ENCODE peak calls at places on chromosomes 5 and 9, in nine cellular contexts. One of them, this sample, is unnamed.

GRCh38 chr9:133540336-133541025 is 6.0 kb downstream of the ADAMTSL2 start:
- DNase-seq in bronchial epithelial cell: no peak
- DNase-seq in activated CD4-positive, alpha-beta T cell treated with anti-CD3 and anti-CD28 coated beads, Interleukin-2, amount 50 U/mL, for 24 hours: no peak
- DNase-seq in GM19239: no peak
- DNase-seq in dorsolateral prefrontal cortex: no peak
- DNase-seq in activated naive CD4-positive, alpha-beta T cell treated with anti-CD3 and anti-CD28 coated beads for 36 hours: no peak
- DNase-seq in choroid plexus epithelial cell: no peak
- DNase-seq in left colon: no peak
- DNase-seq in amniotic epithelial cell: no peak
- DNase-seq in this sample: no peak

GRCh38 chr5:134245101-134245604 is 19.3 kb upstream of the PPP2CA start:
- DNase-seq in GM19239: no peak
- DNase-seq in left colon: no peak
- DNase-seq in choroid plexus epithelial cell: peak; percentile 85
- DNase-seq in dorsolateral prefrontal cortex: peak; percentile 47
- DNase-seq in amniotic epithelial cell: peak; percentile 92
- DNase-seq in activated naive CD4-positive, alpha-beta T cell treated with anti-CD3 and anti-CD28 coated beads for 36 hours: no peak
- DNase-seq in bronchial epithelial cell: peak; percentile 94
- DNase-seq in activated CD4-positive, alpha-beta T cell treated with anti-CD3 and anti-CD28 coated beads, Interleukin-2, amount 50 U/mL, for 24 hours: no peak
- DNase-seq in this sample: no peak

GRCh38 chr9:28938981-28939380 is 1365.7 kb upstream of the C9orf72 start:
- DNase-seq in choroid plexus epithelial cell: no peak
- DNase-seq in amniotic epithelial cell: no peak
- DNase-seq in bronchial epithelial cell: no peak
- DNase-seq in activated CD4-positive, alpha-beta T cell treated with anti-CD3 and anti-CD28 coated beads, Interleukin-2, amount 50 U/mL, for 24 hours: no peak
- DNase-seq in left colon: no peak
- DNase-seq in activated naive CD4-positive, alpha-beta T cell treated with anti-CD3 and anti-CD28 coated beads for 36 hours: no peak
- DNase-seq in GM19239: no peak
- DNase-seq in dorsolateral prefrontal cortex: no peak
- DNase-seq in this sample: no peak

GRCh38 chr9:135530146-135530545 is 8.9 kb downstream of the LCN1 start:
- DNase-seq in choroid plexus epithelial cell: no peak
- DNase-seq in bronchial epithelial cell: no peak
- DNase-seq in left colon: no peak
- DNase-seq in activated CD4-positive, alpha-beta T cell treated with anti-CD3 and anti-CD28 coated beads, Interleukin-2, amount 50 U/mL, for 24 hours: no peak
- DNase-seq in dorsolateral prefrontal cortex: peak; percentile 9
- DNase-seq in GM19239: no peak
- DNase-seq in activated naive CD4-positive, alpha-beta T cell treated with anti-CD3 and anti-CD28 coated beads for 36 hours: no peak
- DNase-seq in amniotic epithelial cell: no peak
- DNase-seq in this sample: no peak

GRCh38 chr9:12719431-12719830 is 26.2 kb downstream of the TYRP1 start:
- DNase-seq in dorsolateral prefrontal cortex: no peak
- DNase-seq in activated CD4-positive, alpha-beta T cell treated with anti-CD3 and anti-CD28 coated beads, Interleukin-2, amount 50 U/mL, for 24 hours: no peak
- DNase-seq in GM19239: no peak
- DNase-seq in amniotic epithelial cell: peak; percentile 64
- DNase-seq in bronchial epithelial cell: peak; percentile 62
- DNase-seq in left colon: no peak
- DNase-seq in activated naive CD4-positive, alpha-beta T cell treated with anti-CD3 and anti-CD28 coated beads for 36 hours: no peak
- DNase-seq in choroid plexus epithelial cell: peak; percentile 73
- DNase-seq in this sample: no peak

GRCh38 chr9:13865869-13866268 is 448.1 kb downstream of the NFIB start:
- DNase-seq in left colon: no peak
- DNase-seq in activated naive CD4-positive, alpha-beta T cell treated with anti-CD3 and anti-CD28 coated beads for 36 hours: no peak
- DNase-seq in choroid plexus epithelial cell: peak; percentile 27
- DNase-seq in amniotic epithelial cell: peak; percentile 45
- DNase-seq in activated CD4-positive, alpha-beta T cell treated with anti-CD3 and anti-CD28 coated beads, Interleukin-2, amount 50 U/mL, for 24 hours: no peak
- DNase-seq in GM19239: no peak
- DNase-seq in bronchial epithelial cell: peak; percentile 79
- DNase-seq in dorsolateral prefrontal cortex: no peak
- DNase-seq in this sample: no peak

GRCh38 chr5:74938250-74938649 is 72.1 kb upstream of the FAM169A start:
- DNase-seq in bronchial epithelial cell: no peak
- DNase-seq in dorsolateral prefrontal cortex: no peak
- DNase-seq in choroid plexus epithelial cell: peak; percentile 46
- DNase-seq in activated CD4-positive, alpha-beta T cell treated with anti-CD3 and anti-CD28 coated beads, Interleukin-2, amount 50 U/mL, for 24 hours: no peak
- DNase-seq in amniotic epithelial cell: peak; percentile 74
- DNase-seq in left colon: no peak
- DNase-seq in GM19239: no peak
- DNase-seq in activated naive CD4-positive, alpha-beta T cell treated with anti-CD3 and anti-CD28 coated beads for 36 hours: no peak
- DNase-seq in this sample: no peak

GRCh38 chr5:176866913-176867312 is 32.2 kb downstream of the HK3 start:
- DNase-seq in left colon: no peak
- DNase-seq in GM19239: no peak
- DNase-seq in bronchial epithelial cell: no peak
- DNase-seq in dorsolateral prefrontal cortex: no peak
- DNase-seq in choroid plexus epithelial cell: no peak
- DNase-seq in activated CD4-positive, alpha-beta T cell treated with anti-CD3 and anti-CD28 coated beads, Interleukin-2, amount 50 U/mL, for 24 hours: no peak
- DNase-seq in amniotic epithelial cell: no peak
- DNase-seq in activated naive CD4-positive, alpha-beta T cell treated with anti-CD3 and anti-CD28 coated beads for 36 hours: no peak
- DNase-seq in this sample: no peak

GRCh38 chr5:141186897-141187512 is at the start of gene PCDHB9:
- DNase-seq in choroid plexus epithelial cell: peak; percentile 11
- DNase-seq in activated naive CD4-positive, alpha-beta T cell treated with anti-CD3 and anti-CD28 coated beads for 36 hours: peak; percentile 60
- DNase-seq in GM19239: no peak
- DNase-seq in amniotic epithelial cell: no peak
- DNase-seq in activated CD4-positive, alpha-beta T cell treated with anti-CD3 and anti-CD28 coated beads, Interleukin-2, amount 50 U/mL, for 24 hours: no peak
- DNase-seq in left colon: no peak
- DNase-seq in dorsolateral prefrontal cortex: no peak
- DNase-seq in bronchial epithelial cell: no peak
- DNase-seq in this sample: peak; percentile 6

GRCh38 chr5:15515229-15515628 is 15.2 kb downstream of the FBXL7 start:
- DNase-seq in bronchial epithelial cell: no peak
- DNase-seq in amniotic epithelial cell: no peak
- DNase-seq in left colon: no peak
- DNase-seq in activated CD4-positive, alpha-beta T cell treated with anti-CD3 and anti-CD28 coated beads, Interleukin-2, amount 50 U/mL, for 24 hours: no peak
- DNase-seq in dorsolateral prefrontal cortex: no peak
- DNase-seq in choroid plexus epithelial cell: peak; percentile 56
- DNase-seq in activated naive CD4-positive, alpha-beta T cell treated with anti-CD3 and anti-CD28 coated beads for 36 hours: no peak
- DNase-seq in GM19239: no peak
- DNase-seq in this sample: no peak

GRCh38 chr5:65027149-65027548 is 258.4 kb downstream of the CWC27 start:
- DNase-seq in activated CD4-positive, alpha-beta T cell treated with anti-CD3 and anti-CD28 coated beads, Interleukin-2, amount 50 U/mL, for 24 hours: no peak
- DNase-seq in choroid plexus epithelial cell: no peak
- DNase-seq in left colon: no peak
- DNase-seq in bronchial epithelial cell: no peak
- DNase-seq in dorsolateral prefrontal cortex: no peak
- DNase-seq in activated naive CD4-positive, alpha-beta T cell treated with anti-CD3 and anti-CD28 coated beads for 36 hours: peak; percentile 31
- DNase-seq in GM19239: no peak
- DNase-seq in amniotic epithelial cell: no peak
- DNase-seq in this sample: no peak

GRCh38 chr5:67163231-67163756 is 33.3 kb downstream of the CD180 start:
- DNase-seq in bronchial epithelial cell: no peak
- DNase-seq in activated CD4-positive, alpha-beta T cell treated with anti-CD3 and anti-CD28 coated beads, Interleukin-2, amount 50 U/mL, for 24 hours: no peak
- DNase-seq in dorsolateral prefrontal cortex: no peak
- DNase-seq in amniotic epithelial cell: no peak
- DNase-seq in choroid plexus epithelial cell: no peak
- DNase-seq in GM19239: no peak
- DNase-seq in left colon: no peak
- DNase-seq in activated naive CD4-positive, alpha-beta T cell treated with anti-CD3 and anti-CD28 coated beads for 36 hours: no peak
- DNase-seq in this sample: no peak

GRCh38 chr5:74322944-74323343 is 317.6 kb downstream of the ENC1 start:
- DNase-seq in activated naive CD4-positive, alpha-beta T cell treated with anti-CD3 and anti-CD28 coated beads for 36 hours: no peak
- DNase-seq in amniotic epithelial cell: no peak
- DNase-seq in activated CD4-positive, alpha-beta T cell treated with anti-CD3 and anti-CD28 coated beads, Interleukin-2, amount 50 U/mL, for 24 hours: no peak
- DNase-seq in bronchial epithelial cell: no peak
- DNase-seq in left colon: no peak
- DNase-seq in GM19239: no peak
- DNase-seq in choroid plexus epithelial cell: no peak
- DNase-seq in dorsolateral prefrontal cortex: no peak
- DNase-seq in this sample: no peak

GRCh38 chr5:98772415-98773213 is 849 bp upstream of the RGMB start:
- DNase-seq in GM19239: no peak
- DNase-seq in activated CD4-positive, alpha-beta T cell treated with anti-CD3 and anti-CD28 coated beads, Interleukin-2, amount 50 U/mL, for 24 hours: no peak
- DNase-seq in amniotic epithelial cell: peak; percentile 76
- DNase-seq in choroid plexus epithelial cell: peak; percentile 85
- DNase-seq in activated naive CD4-positive, alpha-beta T cell treated with anti-CD3 and anti-CD28 coated beads for 36 hours: peak; percentile 68
- DNase-seq in bronchial epithelial cell: peak; percentile 86
- DNase-seq in dorsolateral prefrontal cortex: peak; percentile 71
- DNase-seq in left colon: peak; percentile 92
- DNase-seq in this sample: peak; percentile 84

GRCh38 chr9:99411479-99412100 is 189.5 kb downstream of the SEC61B start:
- DNase-seq in dorsolateral prefrontal cortex: no peak
- DNase-seq in GM19239: no peak
- DNase-seq in choroid plexus epithelial cell: no peak
- DNase-seq in activated naive CD4-positive, alpha-beta T cell treated with anti-CD3 and anti-CD28 coated beads for 36 hours: no peak
- DNase-seq in activated CD4-positive, alpha-beta T cell treated with anti-CD3 and anti-CD28 coated beads, Interleukin-2, amount 50 U/mL, for 24 hours: no peak
- DNase-seq in left colon: no peak
- DNase-seq in amniotic epithelial cell: peak; percentile 13
- DNase-seq in bronchial epithelial cell: no peak
- DNase-seq in this sample: no peak

GRCh38 chr5:91361790-91362189 is 21.3 kb downstream of the ARRDC3 start:
- DNase-seq in choroid plexus epithelial cell: no peak
- DNase-seq in bronchial epithelial cell: no peak
- DNase-seq in GM19239: no peak
- DNase-seq in left colon: no peak
- DNase-seq in activated naive CD4-positive, alpha-beta T cell treated with anti-CD3 and anti-CD28 coated beads for 36 hours: no peak
- DNase-seq in amniotic epithelial cell: no peak
- DNase-seq in activated CD4-positive, alpha-beta T cell treated with anti-CD3 and anti-CD28 coated beads, Interleukin-2, amount 50 U/mL, for 24 hours: no peak
- DNase-seq in dorsolateral prefrontal cortex: no peak
- DNase-seq in this sample: no peak

GRCh38 chr9:122005597-122005996 is 87.5 kb downstream of the TTLL11 start:
- DNase-seq in left colon: no peak
- DNase-seq in amniotic epithelial cell: no peak
- DNase-seq in activated CD4-positive, alpha-beta T cell treated with anti-CD3 and anti-CD28 coated beads, Interleukin-2, amount 50 U/mL, for 24 hours: no peak
- DNase-seq in choroid plexus epithelial cell: peak; percentile 45
- DNase-seq in dorsolateral prefrontal cortex: no peak
- DNase-seq in GM19239: no peak
- DNase-seq in activated naive CD4-positive, alpha-beta T cell treated with anti-CD3 and anti-CD28 coated beads for 36 hours: no peak
- DNase-seq in bronchial epithelial cell: peak; percentile 57
- DNase-seq in this sample: no peak

GRCh38 chr5:38922199-38922598 is 76.4 kb downstream of the OSMR start:
- DNase-seq in activated naive CD4-positive, alpha-beta T cell treated with anti-CD3 and anti-CD28 coated beads for 36 hours: peak; percentile 68
- DNase-seq in left colon: no peak
- DNase-seq in choroid plexus epithelial cell: peak; percentile 79
- DNase-seq in amniotic epithelial cell: peak; percentile 50
- DNase-seq in dorsolateral prefrontal cortex: peak; percentile 60
- DNase-seq in bronchial epithelial cell: peak; percentile 52
- DNase-seq in activated CD4-positive, alpha-beta T cell treated with anti-CD3 and anti-CD28 coated beads, Interleukin-2, amount 50 U/mL, for 24 hours: peak; percentile 10
- DNase-seq in GM19239: peak; percentile 35
- DNase-seq in this sample: peak; percentile 17

GRCh38 chr5:38556599-38557308 is at the start of gene LIFR:
- DNase-seq in GM19239: peak; percentile 24
- DNase-seq in choroid plexus epithelial cell: peak; percentile 86
- DNase-seq in amniotic epithelial cell: peak; percentile 79
- DNase-seq in left colon: peak; percentile 42
- DNase-seq in bronchial epithelial cell: peak; percentile 45
- DNase-seq in activated CD4-positive, alpha-beta T cell treated with anti-CD3 and anti-CD28 coated beads, Interleukin-2, amount 50 U/mL, for 24 hours: no peak
- DNase-seq in activated naive CD4-positive, alpha-beta T cell treated with anti-CD3 and anti-CD28 coated beads for 36 hours: peak; percentile 66
- DNase-seq in dorsolateral prefrontal cortex: peak; percentile 85
- DNase-seq in this sample: peak; percentile 73

GRCh38 chr9:91421022-91421765 is 2.4 kb downstream of the NFIL3 start:
- DNase-seq in choroid plexus epithelial cell: peak; percentile 64
- DNase-seq in amniotic epithelial cell: peak; percentile 34
- DNase-seq in GM19239: no peak
- DNase-seq in left colon: no peak
- DNase-seq in activated naive CD4-positive, alpha-beta T cell treated with anti-CD3 and anti-CD28 coated beads for 36 hours: peak; percentile 23
- DNase-seq in bronchial epithelial cell: no peak
- DNase-seq in activated CD4-positive, alpha-beta T cell treated with anti-CD3 and anti-CD28 coated beads, Interleukin-2, amount 50 U/mL, for 24 hours: no peak
- DNase-seq in dorsolateral prefrontal cortex: no peak
- DNase-seq in this sample: no peak

GRCh38 chr9:18749711-18750110 is 275.8 kb downstream of the ADAMTSL1 start:
- DNase-seq in GM19239: no peak
- DNase-seq in bronchial epithelial cell: no peak
- DNase-seq in activated CD4-positive, alpha-beta T cell treated with anti-CD3 and anti-CD28 coated beads, Interleukin-2, amount 50 U/mL, for 24 hours: no peak
- DNase-seq in activated naive CD4-positive, alpha-beta T cell treated with anti-CD3 and anti-CD28 coated beads for 36 hours: no peak
- DNase-seq in choroid plexus epithelial cell: no peak
- DNase-seq in left colon: no peak
- DNase-seq in dorsolateral prefrontal cortex: no peak
- DNase-seq in amniotic epithelial cell: no peak
- DNase-seq in this sample: no peak

GRCh38 chr5:176652136-176652535 is 4.9 kb downstream of the TSPAN17 start:
- DNase-seq in GM19239: no peak
- DNase-seq in bronchial epithelial cell: no peak
- DNase-seq in activated naive CD4-positive, alpha-beta T cell treated with anti-CD3 and anti-CD28 coated beads for 36 hours: no peak
- DNase-seq in dorsolateral prefrontal cortex: peak; percentile 82
- DNase-seq in left colon: no peak
- DNase-seq in choroid plexus epithelial cell: no peak
- DNase-seq in activated CD4-positive, alpha-beta T cell treated with anti-CD3 and anti-CD28 coated beads, Interleukin-2, amount 50 U/mL, for 24 hours: no peak
- DNase-seq in amniotic epithelial cell: no peak
- DNase-seq in this sample: no peak

GRCh38 chr5:59134770-59135169 is 551.9 kb downstream of the RAB3C start:
- DNase-seq in GM19239: no peak
- DNase-seq in activated CD4-positive, alpha-beta T cell treated with anti-CD3 and anti-CD28 coated beads, Interleukin-2, amount 50 U/mL, for 24 hours: no peak
- DNase-seq in amniotic epithelial cell: no peak
- DNase-seq in bronchial epithelial cell: no peak
- DNase-seq in dorsolateral prefrontal cortex: no peak
- DNase-seq in left colon: no peak
- DNase-seq in choroid plexus epithelial cell: no peak
- DNase-seq in activated naive CD4-positive, alpha-beta T cell treated with anti-CD3 and anti-CD28 coated beads for 36 hours: peak; percentile 35
- DNase-seq in this sample: no peak

GRCh38 chr9:113772121-113772885 is 103.8 kb upstream of the ZNF618 start:
- DNase-seq in bronchial epithelial cell: no peak
- DNase-seq in left colon: no peak
- DNase-seq in GM19239: no peak
- DNase-seq in dorsolateral prefrontal cortex: no peak
- DNase-seq in activated naive CD4-positive, alpha-beta T cell treated with anti-CD3 and anti-CD28 coated beads for 36 hours: no peak
- DNase-seq in activated CD4-positive, alpha-beta T cell treated with anti-CD3 and anti-CD28 coated beads, Interleukin-2, amount 50 U/mL, for 24 hours: no peak
- DNase-seq in choroid plexus epithelial cell: peak; percentile 73
- DNase-seq in amniotic epithelial cell: peak; percentile 38
- DNase-seq in this sample: no peak

GRCh38 chr5:42985129-42986037 is 54.7 kb downstream of the ANXA2R start:
- DNase-seq in GM19239: no peak
- DNase-seq in activated naive CD4-positive, alpha-beta T cell treated with anti-CD3 and anti-CD28 coated beads for 36 hours: no peak
- DNase-seq in left colon: no peak
- DNase-seq in bronchial epithelial cell: peak; percentile 91
- DNase-seq in activated CD4-positive, alpha-beta T cell treated with anti-CD3 and anti-CD28 coated beads, Interleukin-2, amount 50 U/mL, for 24 hours: no peak
- DNase-seq in dorsolateral prefrontal cortex: no peak
- DNase-seq in choroid plexus epithelial cell: peak; percentile 86
- DNase-seq in amniotic epithelial cell: peak; percentile 78
- DNase-seq in this sample: no peak

GRCh38 chr9:127140842-127141675 is 18.6 kb upstream of the ANGPTL2 start:
- DNase-seq in choroid plexus epithelial cell: no peak
- DNase-seq in GM19239: no peak
- DNase-seq in dorsolateral prefrontal cortex: no peak
- DNase-seq in activated CD4-positive, alpha-beta T cell treated with anti-CD3 and anti-CD28 coated beads, Interleukin-2, amount 50 U/mL, for 24 hours: no peak
- DNase-seq in bronchial epithelial cell: no peak
- DNase-seq in amniotic epithelial cell: no peak
- DNase-seq in activated naive CD4-positive, alpha-beta T cell treated with anti-CD3 and anti-CD28 coated beads for 36 hours: no peak
- DNase-seq in left colon: no peak
- DNase-seq in this sample: no peak

GRCh38 chr5:151075698-151076331 is 5.0 kb downstream of the TNIP1 start:
- DNase-seq in activated naive CD4-positive, alpha-beta T cell treated with anti-CD3 and anti-CD28 coated beads for 36 hours: peak; percentile 38
- DNase-seq in amniotic epithelial cell: no peak
- DNase-seq in GM19239: no peak
- DNase-seq in choroid plexus epithelial cell: no peak
- DNase-seq in dorsolateral prefrontal cortex: no peak
- DNase-seq in bronchial epithelial cell: peak; percentile 93
- DNase-seq in left colon: peak; percentile 53
- DNase-seq in activated CD4-positive, alpha-beta T cell treated with anti-CD3 and anti-CD28 coated beads, Interleukin-2, amount 50 U/mL, for 24 hours: no peak
- DNase-seq in this sample: no peak

GRCh38 chr9:69996947-69997346 is 46.7 kb upstream of the MAMDC2 start:
- DNase-seq in left colon: no peak
- DNase-seq in activated CD4-positive, alpha-beta T cell treated with anti-CD3 and anti-CD28 coated beads, Interleukin-2, amount 50 U/mL, for 24 hours: no peak
- DNase-seq in dorsolateral prefrontal cortex: no peak
- DNase-seq in amniotic epithelial cell: peak; percentile 93
- DNase-seq in choroid plexus epithelial cell: peak; percentile 55
- DNase-seq in bronchial epithelial cell: peak; percentile 18
- DNase-seq in activated naive CD4-positive, alpha-beta T cell treated with anti-CD3 and anti-CD28 coated beads for 36 hours: no peak
- DNase-seq in GM19239: no peak
- DNase-seq in this sample: peak; percentile 46

GRCh38 chr5:180969406-180969805 is 19.2 kb upstream of the BTNL3 start:
- DNase-seq in activated naive CD4-positive, alpha-beta T cell treated with anti-CD3 and anti-CD28 coated beads for 36 hours: no peak
- DNase-seq in amniotic epithelial cell: no peak
- DNase-seq in left colon: no peak
- DNase-seq in choroid plexus epithelial cell: no peak
- DNase-seq in dorsolateral prefrontal cortex: no peak
- DNase-seq in GM19239: no peak
- DNase-seq in activated CD4-positive, alpha-beta T cell treated with anti-CD3 and anti-CD28 coated beads, Interleukin-2, amount 50 U/mL, for 24 hours: no peak
- DNase-seq in bronchial epithelial cell: no peak
- DNase-seq in this sample: no peak

GRCh38 chr9:91515074-91515687 is 91.5 kb upstream of the NFIL3 start:
- DNase-seq in dorsolateral prefrontal cortex: peak; percentile 62
- DNase-seq in left colon: no peak
- DNase-seq in activated CD4-positive, alpha-beta T cell treated with anti-CD3 and anti-CD28 coated beads, Interleukin-2, amount 50 U/mL, for 24 hours: no peak
- DNase-seq in GM19239: peak; percentile 34
- DNase-seq in activated naive CD4-positive, alpha-beta T cell treated with anti-CD3 and anti-CD28 coated beads for 36 hours: no peak
- DNase-seq in amniotic epithelial cell: peak; percentile 98
- DNase-seq in bronchial epithelial cell: peak; percentile 79
- DNase-seq in choroid plexus epithelial cell: peak; percentile 64
- DNase-seq in this sample: no peak

This sample was measured in NCI-H187.